ENCODE peak calls at places on chromosome 21, in five cellular contexts. V is SK-N-SH, L is K562, I is IMR-90, B is GM12878. A is an unnamed sample.

GRCh38 chr21:38768385-38769071 is 37.2 kb upstream of the ETS2 start:
- DNase-seq in V (no peak), L (no peak), I (peak; percentile 100), B (no peak), A (no peak)

GRCh38 chr21:35819134-35819533 is 241.2 kb downstream of the SETD4 start:
- DNase-seq in V (no peak), L (no peak), I (no peak), B (no peak), A (no peak)

GRCh38 chr21:38467911-38468310 is 30.4 kb downstream of the ERG start:
- DNase-seq in V (no peak), L (no peak), I (no peak), B (no peak), A (no peak)

GRCh38 chr21:17454315-17455027 is 58.4 kb upstream of the CXADR start:
- DNase-seq in V (peak; percentile 70), L (peak; percentile 52), I (peak; percentile 92), B (no peak), A (peak; percentile 57)

GRCh38 chr21:16870116-16870515 is 642.7 kb upstream of the CXADR start:
- DNase-seq in V (no peak), L (no peak), I (peak; percentile 5), B (no peak), A (no peak)

GRCh38 chr21:25735221-25735894 is 586 bp downstream of the GABPA start:
- DNase-seq in V (peak; percentile 91), L (peak; percentile 81), I (peak; percentile 88), B (no peak), A (peak; percentile 33)

GRCh38 chr21:37207441-37208009 is 59.6 kb downstream of the VPS26C start:
- DNase-seq in V (peak; percentile 47), L (no peak), I (no peak), B (peak; percentile 82), A (no peak)

GRCh38 chr21:24424786-24425185 is 1182.5 kb downstream of the MRPL39 start:
- DNase-seq in V (no peak), L (no peak), I (no peak), B (no peak), A (no peak)

GRCh38 chr21:21003701-21004100 is 5.5 kb downstream of the NCAM2 start:
- DNase-seq in V (peak; percentile 31), L (peak; percentile 31), I (peak; percentile 37), B (no peak), A (peak; percentile 16)

GRCh38 chr21:30257773-30258172 is 25.0 kb downstream of the KRTAP24-1 start:
- DNase-seq in V (peak; percentile 10), L (peak; percentile 27), I (no peak), B (no peak), A (no peak)

GRCh38 chr21:36914244-36915013 is 52.0 kb downstream of the HLCS start:
- DNase-seq in V (no peak), L (no peak), I (no peak), B (no peak), A (no peak)

GRCh38 chr21:28333455-28334108 is 659.1 kb downstream of the LTN1 start:
- DNase-seq in V (no peak), L (no peak), I (peak; percentile 75), B (no peak), A (no peak)

GRCh38 chr21:15066231-15066577 is 1.4 kb upstream of the NRIP1 start:
- DNase-seq in V (no peak), L (no peak), I (no peak), B (no peak), A (no peak)

GRCh38 chr21:34524671-34525601 is 12.9 kb upstream of the KCNE1 start:
- DNase-seq in V (no peak), L (no peak), I (peak; percentile 84), B (no peak), A (no peak)

GRCh38 chr21:18244721-18245486 is at the start of gene CHODL:
- DNase-seq in V (peak; percentile 11), L (no peak), I (no peak), B (no peak), A (no peak)

GRCh38 chr21:32382108-32382601 is 10.7 kb downstream of the URB1 start:
- DNase-seq in V (no peak), L (no peak), I (peak; percentile 36), B (no peak), A (peak; percentile 55)
- TF ChIP-seq RCOR1 in V (no peak), L (no peak), I (no peak), B (no peak), A (no peak)

GRCh38 chr21:27171704-27172103 is 204.8 kb upstream of the ADAMTS5 start:
- DNase-seq in V (no peak), L (no peak), I (peak; percentile 43), B (no peak), A (no peak)

GRCh38 chr21:27173052-27173451 is 206.2 kb upstream of the ADAMTS5 start:
- DNase-seq in V (no peak), L (no peak), I (no peak), B (no peak), A (no peak)

GRCh38 chr21:27164208-27165172 is 197.6 kb upstream of the ADAMTS5 start:
- DNase-seq in V (no peak), L (no peak), I (no peak), B (no peak), A (no peak)

DNA sequence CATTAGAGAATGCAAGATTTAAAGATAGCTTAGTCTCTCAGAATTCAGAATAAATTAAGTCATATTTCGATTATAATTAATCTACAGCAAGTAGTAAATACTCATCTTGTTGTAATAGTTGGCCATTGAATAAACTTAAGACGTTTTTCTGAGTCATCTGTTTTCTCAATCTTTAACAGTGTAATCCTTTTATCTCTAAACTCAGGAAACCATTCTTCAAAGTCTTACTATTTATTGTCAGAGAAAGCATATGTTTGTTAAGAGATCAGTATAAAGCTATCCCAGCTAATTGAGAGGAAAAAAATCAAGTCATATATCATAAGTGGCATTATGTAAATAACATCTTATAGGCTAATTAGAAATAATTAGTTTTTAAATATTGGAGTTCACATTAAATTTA is 201.2 kb upstream of the ADAMTS5 start:
- DNase-seq in V (no peak), L (no peak), I (peak; percentile 51), B (no peak), A (no peak)
- TF ChIP-seq RCOR1 in V (no peak), L (no peak), I (no peak), B (no peak), A (no peak)

GRCh38 chr21:42317826-42318746 is 2.9 kb upstream of the TFF3 start:
- DNase-seq in V (no peak), L (no peak), I (no peak), B (no peak), A (no peak)

GRCh38 chr21:42317341-42317741 is 2.1 kb upstream of the TFF3 start:
- DNase-seq in V (no peak), L (no peak), I (no peak), B (no peak), A (no peak)

GRCh38 chr21:42314616-42315295 is 453 bp downstream of the TFF3 start:
- DNase-seq in V (no peak), L (no peak), I (no peak), B (no peak), A (no peak)

GRCh38 chr21:42315296-42315891 is at the start of gene TFF3:
- DNase-seq in V (no peak), L (no peak), I (no peak), B (no peak), A (no peak)

GRCh38 chr21:42316891-42317290 is 1.7 kb upstream of the TFF3 start:
- DNase-seq in V (no peak), L (no peak), I (no peak), B (no peak), A (no peak)
- TF ChIP-seq RCOR1 in V (no peak), L (no peak), I (no peak), B (no peak), A (no peak)

DNA sequence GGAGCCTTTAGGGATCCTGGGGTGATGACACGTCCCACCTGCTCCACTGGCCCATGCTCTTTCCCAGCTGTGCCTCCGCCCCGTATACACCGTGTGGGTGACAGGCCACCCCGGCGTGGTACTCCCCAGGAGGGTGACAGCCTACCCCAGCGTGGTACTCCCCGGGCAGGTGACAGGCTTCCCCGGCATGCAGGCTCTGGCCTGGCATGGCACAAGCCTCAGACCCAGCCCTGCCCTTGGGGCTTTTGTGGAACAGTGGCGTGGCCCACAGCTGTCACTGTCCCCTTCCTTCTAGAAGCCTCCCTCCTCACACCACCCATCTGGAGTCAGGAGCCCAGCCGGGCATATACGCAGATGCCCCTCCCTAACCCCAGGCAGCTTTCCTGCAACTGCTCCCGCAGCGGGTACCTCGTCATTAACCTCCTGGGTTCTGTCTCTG is 4.7 kb upstream of the PFKL start:
- DNase-seq in V (no peak), L (no peak), I (no peak), B (no peak), A (no peak)
- TF ChIP-seq RCOR1 in V (no peak), L (no peak), I (no peak), B (no peak), A (no peak)

GRCh38 chr21:41029573-41029972 is 138.4 kb upstream of the BACE2 start:
- DNase-seq in V (no peak), L (no peak), I (no peak), B (no peak), A (no peak)
- TF ChIP-seq RCOR1 in V (no peak), L (no peak), I (no peak), B (no peak), A (no peak)

DNA sequence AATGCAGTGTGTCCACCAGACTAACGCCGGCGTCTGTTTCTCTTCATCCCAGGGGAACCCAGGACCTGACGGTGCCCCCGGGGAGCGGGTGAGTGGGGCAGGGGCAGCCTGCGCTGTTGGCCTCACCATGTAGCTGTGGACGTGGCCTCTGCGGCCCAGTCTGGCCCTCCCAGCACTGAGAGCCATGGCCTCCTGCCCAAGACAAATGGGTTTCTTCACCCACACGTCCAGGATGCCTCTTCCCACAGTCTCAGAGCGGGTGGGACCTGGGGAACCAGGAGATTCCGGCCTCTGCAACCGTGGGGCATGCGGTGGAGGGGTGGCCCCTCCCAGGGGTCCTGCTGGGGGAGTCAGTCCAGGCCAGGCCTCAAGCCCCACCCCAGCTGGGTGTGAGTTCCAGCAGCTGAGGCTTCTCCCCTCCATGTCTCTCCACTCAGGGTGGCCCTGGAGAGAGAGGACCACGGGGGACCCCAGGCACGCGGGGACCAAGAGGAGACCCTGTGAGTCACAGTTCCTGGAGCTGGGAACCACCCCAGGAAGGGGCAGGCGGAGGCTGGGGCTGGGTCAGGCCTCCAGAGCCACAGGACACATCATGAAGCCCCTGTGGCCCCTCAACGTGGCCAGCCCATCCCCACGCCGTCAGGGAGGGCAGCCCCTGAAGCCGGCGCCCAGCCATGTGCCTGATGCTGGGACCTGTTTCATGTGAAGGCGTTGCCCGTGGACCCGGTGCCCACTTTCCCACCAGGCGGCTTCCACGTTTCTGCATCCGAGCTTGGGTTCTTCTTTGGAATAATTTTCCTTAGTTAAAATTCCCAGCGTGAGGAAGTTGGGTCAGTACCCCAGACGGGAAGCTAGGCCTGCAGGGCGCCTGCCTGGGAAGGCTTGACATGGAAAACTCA is 11.0 kb downstream of the COL6A1 start:
- DNase-seq in V (no peak), L (no peak), I (no peak), B (no peak), A (no peak)
- TF ChIP-seq RCOR1 in V (no peak), L (no peak), I (no peak), B (no peak), A (no peak)

GRCh38 chr21:44994016-44994365 is 54.2 kb downstream of the SLX9 start:
- DNase-seq in V (no peak), L (no peak), I (no peak), B (no peak), A (no peak)
- TF ChIP-seq RCOR1 in V (no peak), L (no peak), I (no peak), B (no peak), A (no peak)

A was measured in A549.